ENCODE peak calls at places on chromosome 9, in seven cellular contexts. G is A549, X is uterus, I is upper lobe of right lung, U is right atrium auricular region, A is neural progenitor cell, T is OCI-LY7. S is an unnamed sample. For H3K4me1, the result is how much of the 10 kb centered on the place peaks cover.

GRCh38 chr9:110588296-110588695 is 8.8 kb upstream of the SVEP1 start:
- DNase-seq in G (no peak), T (no peak), X (no peak), I (no peak), U (no peak), A (no peak), S (no peak)

GRCh38 chr9:89422151-89422918 is 75.6 kb downstream of the SEMA4D start:
- DNase-seq in X (no peak), I (no peak), U (no peak), A (no peak), T (no peak), G (no peak), S (peak)

GRCh38 chr9:72526901-72527800 is 5.7 kb downstream of the TMC1 start:
- DNase-seq in T (no peak), G (peak), I (peak), X (peak), U (peak), A (peak), S (peak)

GRCh38 chr9:133534346-133535284 is at the start of gene ADAMTSL2:
- DNase-seq in A (peak), T (no peak), X (peak), G (no peak), U (peak), I (peak), S (peak)

GRCh38 chr9:89022902-89023301 is 31.6 kb downstream of the S1PR3 start:
- DNase-seq in G (no peak), X (peak), U (peak), I (no peak), A (no peak), T (no peak), S (no peak)

GRCh38 chr9:76459691-76460635 is 981 bp downstream of the GCNT1 start:
- DNase-seq in G (peak), A (peak), X (peak), T (peak), U (no peak), I (peak), S (no peak)

GRCh38 chr9:88992556-88992955 is 1.3 kb downstream of the S1PR3 start:
- DNase-seq in G (no peak), A (no peak), U (peak), X (peak), I (no peak), T (no peak), S (no peak)

GRCh38 chr9:34403554-34404380 is 27.1 kb upstream of the MYORG start:
- DNase-seq in T (peak), G (peak), A (peak), I (peak), X (peak), U (peak), S (peak)

GRCh38 chr9:68836788-68837187 is 131.7 kb downstream of the PIP5K1B start:
- DNase-seq in U (no peak), A (no peak), G (no peak), T (no peak), I (no peak), X (no peak), S (no peak)

GRCh38 chr9:5839572-5839902 is 6.6 kb upstream of the ERMP1 start:
- DNase-seq in G (no peak), A (no peak), X (no peak), T (no peak), U (no peak), I (no peak), S (no peak)

GRCh38 chr9:16985559-16986348 is 115.3 kb upstream of the BNC2 start:
- DNase-seq in A (no peak), I (no peak), T (no peak), G (peak), U (peak), X (no peak), S (no peak)

GRCh38 chr9:70835323-70835722 is 286.1 kb downstream of the TRPM3 start:
- DNase-seq in G (no peak), U (no peak), A (no peak), T (no peak), I (no peak), X (no peak), S (no peak)

GRCh38 chr9:132244582-132245455 is 83.0 kb downstream of the NTNG2 start:
- DNase-seq in U (no peak), I (peak), A (no peak), T (no peak), X (peak), G (no peak), S (no peak)

GRCh38 chr9:101309139-101309538 is 75.7 kb downstream of the BAAT start:
- DNase-seq in G (no peak), A (no peak), X (no peak), T (no peak), I (no peak), U (no peak), S (no peak)

GRCh38 chr9:80163889-80164288 is 592.1 kb downstream of the TLE4 start:
- DNase-seq in U (no peak), X (no peak), T (no peak), G (no peak), A (no peak), I (no peak), S (no peak)

GRCh38 chr9:12933957-12934356 is 159.1 kb downstream of the LURAP1L start:
- DNase-seq in I (no peak), U (no peak), G (peak), T (no peak), X (no peak), A (no peak), S (no peak)

DNA sequence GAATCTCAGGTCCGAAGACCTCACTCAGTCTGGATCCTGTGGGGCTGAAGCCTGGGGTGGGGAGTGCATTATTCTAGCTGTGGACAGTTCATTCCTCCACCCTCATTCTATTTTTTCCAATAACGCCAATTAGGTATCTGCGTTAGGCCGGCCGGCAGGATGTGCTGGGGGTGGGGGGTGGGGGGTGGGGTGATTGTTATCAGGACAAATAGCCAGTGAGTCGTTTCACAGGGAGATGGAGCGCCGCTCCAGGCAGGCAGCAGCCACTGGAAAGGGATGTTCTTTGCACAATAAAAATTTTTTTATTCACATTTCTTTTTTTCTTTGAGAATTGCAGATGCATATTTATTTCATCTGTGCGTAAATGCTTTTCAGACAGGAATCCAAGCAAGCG is 4.0 kb downstream of the LMX1B start:
- DNase-seq in T (no peak), A (no peak), X (no peak), U (no peak), G (no peak), I (no peak), S (no peak)
- H3K4me1 ChIP-seq in T (under half), A (under half), X (under half), U (under half), G (under half), I (under half), S (under half)

DNA sequence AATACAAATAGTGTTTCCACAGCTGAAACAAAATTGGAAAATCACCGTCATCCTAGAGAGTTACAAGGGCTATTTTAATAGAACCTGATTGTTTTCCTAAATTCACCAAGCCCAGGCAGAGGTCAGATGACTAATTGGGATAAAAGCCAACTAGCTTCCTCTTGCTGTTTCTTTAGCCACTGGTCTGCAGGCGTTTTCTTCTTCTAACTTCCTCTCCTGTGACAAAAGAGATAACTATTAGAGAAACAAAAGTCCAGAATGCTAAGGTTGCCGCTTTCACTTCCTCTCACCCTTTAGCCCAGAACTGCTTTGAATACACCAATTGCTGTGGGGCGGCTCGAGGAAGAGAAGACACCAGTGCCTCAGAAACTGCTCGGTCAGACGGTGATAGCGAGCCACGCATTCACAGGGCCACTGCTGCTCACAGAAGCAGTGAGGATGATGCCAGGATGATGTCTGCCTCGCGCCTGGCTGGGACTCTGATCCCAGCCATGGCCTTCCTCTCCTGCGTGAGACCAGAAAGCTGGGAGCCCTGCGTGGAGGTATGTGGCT is at the start of gene TLR4:
- DNase-seq in I (peak), G (no peak), U (peak), X (peak), T (peak), A (peak), S (no peak)
- H3K27ac ChIP-seq in I (peak), G (no peak), U (peak), X (peak), T (peak), A (no peak), S (no peak)

DNA sequence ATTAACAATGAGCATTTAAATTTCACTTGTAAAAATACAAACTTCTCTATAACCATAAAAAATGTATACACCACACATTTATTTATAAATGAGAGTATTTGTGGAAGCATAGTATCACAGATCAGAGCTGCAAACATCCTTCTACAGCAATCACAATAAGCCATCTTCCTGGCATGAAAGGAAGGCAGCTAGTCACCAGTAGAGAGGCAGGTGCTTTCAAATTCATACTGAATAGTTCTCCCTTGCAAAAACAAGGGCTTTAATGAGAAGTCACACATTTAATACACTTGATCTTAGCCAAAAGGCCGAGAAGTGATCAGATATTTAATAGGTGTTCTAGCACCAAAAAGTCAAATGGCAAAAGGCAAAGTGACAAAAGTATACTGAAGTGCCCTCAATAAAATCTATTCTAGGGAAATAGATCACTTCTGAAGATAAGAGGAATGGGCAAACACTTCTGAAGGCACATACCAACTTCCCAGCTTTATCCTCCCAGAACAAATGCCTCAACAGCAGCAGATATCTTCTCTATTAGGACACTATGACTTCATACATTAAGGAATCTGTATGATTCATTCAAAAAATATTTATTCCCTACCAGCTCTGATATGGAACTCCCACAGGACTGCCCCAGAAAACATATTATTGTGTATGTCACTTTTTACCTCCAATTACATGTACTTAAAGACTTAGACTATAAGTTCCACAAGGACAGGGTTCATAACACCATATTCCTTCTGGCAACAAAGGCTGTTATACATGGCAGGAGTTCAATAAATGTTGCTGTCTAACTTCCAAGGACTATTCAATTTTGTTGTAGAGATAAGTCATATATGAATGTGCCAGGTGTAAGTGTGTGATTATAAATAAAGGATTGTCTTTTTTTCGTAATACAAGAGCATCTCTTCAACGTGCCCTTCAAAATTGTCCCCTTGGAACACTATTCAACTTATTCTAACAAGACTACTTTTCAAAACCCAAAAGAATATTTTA is 31.7 kb downstream of the MAPKAP1 start:
- DNase-seq in A (no peak), G (peak), I (no peak), U (no peak), X (no peak), T (no peak), S (no peak)
- H3K4me3 ChIP-seq in A (no peak), G (no peak), I (no peak), U (no peak), X (no peak), T (no peak), S (no peak)

GRCh38 chr9:82327641-82328040 is 339.1 kb downstream of the SPATA31D1 start:
- DNase-seq in X (no peak), G (no peak), T (no peak), U (no peak), A (no peak), I (no peak), S (no peak)
- H3K4me1 ChIP-seq in X (under half), G (under half), T (under half), U (under half), A (under half), I (under half), S (under half)

GRCh38 chr9:35488019-35488418 is 1.9 kb upstream of the RUSC2 start:
- DNase-seq in T (no peak), A (no peak), G (no peak), U (no peak), X (peak), I (no peak), S (no peak)
- H3K27ac ChIP-seq in T (no peak), A (no peak), G (peak), U (no peak), X (peak), I (no peak), S (no peak)

GRCh38 chr9:93467062-93467416 is 13.7 kb upstream of the FAM120AOS start:
- DNase-seq in X (no peak), I (no peak), G (peak), T (no peak), U (no peak), A (no peak), S (no peak)
- H3K4me3 ChIP-seq in X (no peak), I (no peak), G (peak), T (peak), U (no peak), A (no peak), S (no peak)

GRCh38 chr9:20597862-20598261 is 24.4 kb downstream of the MLLT3 start:
- DNase-seq in U (no peak), G (no peak), I (no peak), X (no peak), T (no peak), A (no peak), S (no peak)

GRCh38 chr9:20603524-20604268 is 18.6 kb downstream of the MLLT3 start:
- DNase-seq in T (no peak), U (no peak), A (peak), X (no peak), G (no peak), I (no peak), S (no peak)

GRCh38 chr9:20601292-20601691 is 21.0 kb downstream of the MLLT3 start:
- DNase-seq in A (no peak), U (no peak), I (no peak), G (no peak), T (no peak), X (no peak), S (no peak)

GRCh38 chr9:20598367-20598766 is 23.9 kb downstream of the MLLT3 start:
- DNase-seq in I (no peak), A (no peak), X (no peak), T (no peak), U (no peak), G (no peak), S (no peak)

DNA sequence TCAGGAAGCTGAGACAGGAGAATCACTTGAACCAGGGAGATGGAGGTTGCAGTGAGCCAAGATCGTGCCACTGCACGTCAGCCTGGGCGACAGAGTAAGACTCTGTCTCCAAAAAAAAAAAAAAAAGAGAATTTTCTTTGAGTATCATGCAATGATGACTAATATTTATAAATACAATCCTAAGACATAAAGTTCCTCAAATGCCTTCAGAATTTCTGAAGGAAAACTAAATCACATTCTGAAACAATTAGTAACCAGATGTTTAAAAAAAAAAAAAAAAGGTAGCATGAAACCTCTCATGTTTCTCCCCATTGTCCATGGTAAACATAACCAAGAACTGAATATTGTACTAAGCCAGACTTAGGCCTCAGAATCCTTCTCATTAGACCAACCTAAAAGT is 23.1 kb downstream of the MLLT3 start:
- DNase-seq in X (no peak), T (no peak), U (no peak), I (no peak), G (no peak), A (no peak), S (no peak)
- H3K4me1 ChIP-seq in X (under half), T (under half), U (under half), I (under half), G (under half), A (under half), S (under half)

DNA sequence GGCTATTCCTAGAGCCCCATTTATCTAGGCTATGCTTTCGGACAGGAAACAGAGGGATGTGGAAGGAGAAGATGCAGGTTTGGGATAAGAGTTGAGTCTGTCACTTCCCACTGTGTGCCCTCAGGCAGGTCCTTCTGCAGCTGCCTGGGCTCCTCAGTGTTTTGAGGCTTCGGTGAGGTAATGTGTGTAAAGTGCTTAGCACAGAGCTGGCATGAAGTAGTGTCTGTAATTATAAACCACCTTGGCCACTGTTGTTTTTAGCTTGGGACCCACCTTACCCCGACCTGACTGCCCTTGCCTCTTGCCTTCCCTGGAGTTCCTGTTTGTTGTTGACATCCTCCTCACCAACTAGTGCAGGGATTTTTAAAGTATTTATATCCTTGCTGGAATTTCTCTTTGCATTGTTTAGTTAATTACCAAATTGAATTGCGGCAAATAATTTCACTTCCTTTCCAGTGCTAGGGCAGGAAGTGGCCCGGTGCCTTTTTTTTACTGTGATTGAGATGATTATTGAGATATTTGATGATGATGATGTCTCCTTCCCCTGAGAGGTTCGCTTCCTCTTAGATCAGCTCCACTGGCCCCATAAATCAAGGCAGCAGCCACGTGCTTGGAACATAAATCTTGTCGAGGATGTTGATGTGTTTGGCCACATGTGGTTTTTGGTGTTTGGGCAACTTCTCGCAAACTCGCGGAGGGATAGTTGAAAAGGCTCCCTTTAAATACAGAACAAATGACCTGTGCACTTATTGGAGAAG is 38.2 kb upstream of the DAB2IP start:
- DNase-seq in T (peak), I (no peak), G (no peak), U (no peak), A (no peak), X (no peak), S (no peak)
- H3K27ac ChIP-seq in T (no peak), I (peak), G (peak), U (peak), A (no peak), X (peak), S (no peak)

DNA sequence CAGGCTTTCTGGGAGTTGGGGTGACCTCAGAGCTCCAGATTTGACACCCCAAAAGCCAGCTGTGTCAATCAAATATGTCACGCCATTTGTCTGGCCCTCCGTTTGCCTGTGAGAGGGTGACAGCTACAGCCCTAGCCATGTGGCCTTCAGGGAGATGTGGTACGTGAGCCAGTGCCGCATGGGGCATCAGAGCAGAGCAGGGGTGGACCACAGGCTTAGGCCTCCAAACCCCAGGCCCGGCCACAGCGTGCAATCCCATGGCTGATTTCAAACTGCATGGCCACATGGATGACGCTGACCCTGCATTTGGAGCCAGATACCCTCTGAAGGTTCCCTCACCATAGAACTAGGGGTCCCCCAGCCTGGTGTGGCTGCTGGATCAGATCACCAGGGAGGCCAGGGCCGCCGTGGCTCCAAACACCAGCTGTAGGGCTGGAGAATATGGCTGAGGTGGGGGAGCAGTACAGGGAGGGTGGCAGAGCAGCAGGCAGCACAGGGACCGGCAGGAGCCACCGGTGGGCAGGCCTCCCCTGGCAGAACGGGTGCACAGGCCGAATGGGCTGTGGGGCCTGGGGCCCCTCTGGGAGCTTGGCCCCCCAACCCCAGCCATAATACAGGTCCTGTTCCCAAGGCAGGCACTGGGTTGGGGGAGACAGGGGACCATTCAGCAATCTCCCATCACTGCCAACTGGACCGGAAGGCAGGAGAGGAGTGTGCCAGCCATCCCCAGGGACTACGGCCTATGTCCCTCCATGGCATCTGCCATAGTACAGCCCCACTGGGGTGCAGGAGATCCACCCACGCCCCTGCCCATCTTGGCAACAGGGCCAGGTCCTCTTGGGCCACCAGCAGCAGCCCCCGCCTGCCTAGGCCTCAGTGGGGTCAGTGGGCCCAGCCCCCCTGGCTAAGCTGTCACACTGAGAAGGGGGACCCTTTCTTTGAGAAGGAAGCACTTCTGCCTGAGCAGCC is 1.5 kb downstream of the SAPCD2 start:
- DNase-seq in A (no peak), U (no peak), I (no peak), T (no peak), X (no peak), G (no peak), S (no peak)
- H3K4me3 ChIP-seq in A (peak), U (no peak), I (no peak), T (peak), X (no peak), G (peak), S (no peak)

S was measured in CD4-positive, alpha-beta memory T cell.